ENCODE peak calls at places on chromosome 2, in eight cellular contexts. S is OCI-LY7, K is psoas muscle, P is right lobe of liver, H is uterus, L is RWPE2, O is fibroblast of lung, E is lung. B is an unnamed sample.

GRCh38 chr2:178777577-178777976 is 29.6 kb downstream of the TTN start:
- DNase-seq in O (no peak), E (no peak), H (no peak), P (no peak), L (no peak), K (no peak), S (no peak), B (no peak)

GRCh38 chr2:111032721-111033532 is 87.8 kb upstream of the BCL2L11 start:
- DNase-seq in S (no peak), P (peak; percentile 55), K (no peak), L (no peak), H (no peak), E (no peak), O (peak; percentile 13), B (no peak)

GRCh38 chr2:212928681-212929080 is 222.7 kb downstream of the IKZF2 start:
- DNase-seq in L (no peak), O (no peak), H (no peak), S (no peak), K (no peak), E (no peak), P (no peak), B (no peak)

GRCh38 chr2:143955416-143956075 is 564.4 kb downstream of the ZEB2 start:
- DNase-seq in S (no peak), K (no peak), O (peak; percentile 88), H (no peak), L (no peak), P (no peak), E (no peak), B (no peak)

GRCh38 chr2:133270550-133270949 is 297.7 kb downstream of the NCKAP5 start:
- DNase-seq in H (no peak), K (no peak), E (no peak), O (no peak), P (no peak), S (no peak), L (no peak), B (no peak)

GRCh38 chr2:134657650-134658250 is 61.0 kb downstream of the TMEM163 start:
- DNase-seq in P (peak; percentile 37), S (peak; percentile 41), O (no peak), L (no peak), E (no peak), K (no peak), H (no peak), B (no peak)

GRCh38 chr2:46509804-46510203 is 30.4 kb downstream of the TMEM247 start:
- DNase-seq in S (no peak), L (no peak), O (no peak), E (no peak), P (no peak), K (no peak), H (no peak), B (no peak)

GRCh38 chr2:121475811-121476571 is 54.7 kb upstream of the RNU4ATAC start:
- DNase-seq in L (no peak), P (no peak), H (no peak), K (no peak), E (no peak), O (peak; percentile 50), S (no peak), B (no peak)

GRCh38 chr2:240598311-240598911 is 11.9 kb downstream of the CAPN10 start:
- DNase-seq in E (no peak), H (peak; percentile 11), S (no peak), P (no peak), L (peak; percentile 62), O (no peak), K (peak; percentile 48), B (peak; percentile 76)

GRCh38 chr2:216507220-216508143 is 8.8 kb downstream of the RPL37A start:
- DNase-seq in S (no peak), K (no peak), P (no peak), E (no peak), L (no peak), O (no peak), H (no peak), B (no peak)

GRCh38 chr2:66390811-66391210 is 44.1 kb upstream of the MEIS1 start:
- DNase-seq in S (no peak), H (no peak), O (no peak), E (no peak), L (no peak), P (no peak), K (no peak), B (no peak)

GRCh38 chr2:76157531-76157930 is 446.8 kb upstream of the GCFC2 start:
- DNase-seq in H (no peak), P (no peak), K (no peak), O (no peak), E (no peak), L (no peak), S (no peak), B (no peak)

GRCh38 chr2:76163860-76164259 is 453.1 kb upstream of the GCFC2 start:
- DNase-seq in L (no peak), S (no peak), E (no peak), O (no peak), P (no peak), K (no peak), H (no peak), B (no peak)

GRCh38 chr2:76154981-76155380 is 444.3 kb upstream of the GCFC2 start:
- DNase-seq in K (no peak), H (no peak), S (no peak), P (no peak), E (no peak), O (no peak), L (no peak), B (no peak)

GRCh38 chr2:76160683-76161082 is 450.0 kb upstream of the GCFC2 start:
- DNase-seq in O (no peak), E (no peak), S (no peak), K (no peak), H (no peak), L (no peak), P (no peak), B (no peak)
- TF ChIP-seq CTCF in O (no peak), E (no peak), S (no peak), K (no peak), H (no peak), L (no peak), P (no peak), B (no peak)

GRCh38 chr2:233101826-233102225 is 41.7 kb downstream of the INPP5D start:
- DNase-seq in O (no peak), P (no peak), S (peak; percentile 68), K (no peak), E (no peak), L (no peak), H (no peak), B (no peak)
- H3K27ac ChIP-seq in O (no peak overlapping the region), P (no peak overlapping the region), S (peak overlapping the region; percentile 68), K (no peak overlapping the region), E (no peak overlapping the region), L (no peak overlapping the region), H (no peak overlapping the region), B (no peak overlapping the region)

GRCh38 chr2:207143131-207143473 is 22.6 kb downstream of the KLF7 start:
- DNase-seq in L (no peak), O (no peak), H (no peak), E (no peak), K (no peak), P (no peak), S (no peak), B (no peak)

GRCh38 chr2:207142461-207142860 is 23.3 kb downstream of the KLF7 start:
- DNase-seq in L (no peak), S (no peak), E (no peak), O (no peak), P (no peak), K (no peak), H (no peak), B (no peak)

GRCh38 chr2:207141381-207141780 is 24.4 kb downstream of the KLF7 start:
- DNase-seq in P (no peak), O (no peak), E (no peak), H (no peak), L (no peak), S (no peak), K (no peak), B (no peak)

GRCh38 chr2:207144191-207144795 is 21.5 kb downstream of the KLF7 start:
- DNase-seq in K (no peak), P (no peak), E (no peak), L (no peak), O (no peak), H (no peak), S (no peak), B (no peak)

DNA sequence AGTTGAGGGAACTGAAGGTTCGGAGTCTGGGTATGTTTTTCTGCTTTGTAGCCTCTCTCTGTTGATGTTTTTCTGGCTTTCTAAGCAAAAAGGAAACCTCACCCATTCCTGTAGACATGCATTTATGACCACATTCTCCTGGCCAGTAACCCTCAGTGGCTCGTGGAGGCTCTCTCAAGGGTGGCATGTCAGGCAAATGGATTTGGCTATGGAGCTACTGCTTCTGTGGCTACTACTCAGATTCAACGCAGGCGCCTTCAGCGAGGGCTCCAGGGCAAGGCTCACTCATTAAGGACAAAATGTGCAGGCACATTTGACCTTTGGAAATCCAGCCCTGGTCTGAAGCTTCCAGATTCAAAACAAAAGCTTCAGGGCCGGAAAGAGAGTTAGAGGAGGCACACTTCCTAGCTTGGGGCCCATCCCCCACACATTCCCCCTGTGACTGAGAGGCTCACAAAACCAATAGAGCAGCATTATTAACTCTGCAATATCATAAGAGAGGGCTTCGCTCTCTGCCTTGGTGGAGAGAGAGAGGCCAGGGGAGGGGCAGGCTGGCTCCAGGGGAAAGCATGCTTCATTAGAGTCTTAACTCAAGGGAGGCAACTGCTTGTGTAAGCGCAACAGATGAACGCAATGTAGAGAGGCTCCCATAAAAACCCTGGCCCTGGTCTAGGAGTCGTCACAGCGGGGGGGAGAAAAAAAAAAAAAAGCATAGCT is 22.1 kb downstream of the KLF7 start:
- DNase-seq in P (peak; percentile 51), O (peak; percentile 79), K (peak; percentile 85), S (no peak), E (peak; percentile 46), H (peak; percentile 83), L (no peak), B (peak; percentile 79)
- H3K4me1 ChIP-seq in P (peaks cover 23% of the 10 kb centered on the region), O (peaks cover 10% of the 10 kb centered on the region), K (peaks cover 50% of the 10 kb centered on the region), S (no peaks in the 10 kb centered on the region), E (peaks cover 23% of the 10 kb centered on the region), H (peaks cover 29% of the 10 kb centered on the region), L (peaks cover 32% of the 10 kb centered on the region), B (peaks cover 58% of the 10 kb centered on the region)

DNA sequence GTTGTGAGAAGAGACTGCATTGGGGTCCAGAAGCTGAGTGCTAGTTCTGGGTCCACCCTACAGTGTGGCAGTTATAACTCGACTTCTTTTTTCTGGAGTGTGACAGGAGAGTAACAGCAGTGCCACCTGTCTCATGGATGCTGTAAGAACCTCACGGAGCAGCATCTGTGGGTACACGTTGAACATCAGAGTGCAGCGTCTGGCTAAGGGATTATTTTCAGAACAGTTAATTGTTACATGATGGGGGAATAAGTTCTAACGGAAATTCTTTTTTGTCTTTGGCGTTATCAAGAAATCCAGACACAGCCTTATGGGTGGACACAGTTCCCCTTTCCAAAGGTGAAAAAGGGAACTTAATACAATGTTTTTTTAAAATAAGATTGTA is 28.3 kb upstream of the TOGARAM2 start:
- DNase-seq in L (no peak), S (peak; percentile 27), E (no peak), O (no peak), H (no peak), P (no peak), K (no peak), B (no peak)
- TF ChIP-seq CTCF in L (no peak), S (peak; percentile 44), E (no peak), O (no peak), H (no peak), P (no peak), K (peak; percentile 12), B (no peak)